ENCODE peak calls at places on chromosomes 5 and 9, in five cellular contexts. N is heart right ventricle, Y is activated T-cell treated with anti-CD3 and anti-CD28 coated beads for 1 hour, L is GM04504, B is amniotic epithelial cell. R is an unnamed sample.

GRCh38 chr9:105385372-105385985 is 62.4 kb upstream of the FSD1L start:
- DNase-seq in N (no peak), Y (no peak), L (no peak), B (peak), R (peak)

GRCh38 chr9:123109540-123110279 is 76.2 kb downstream of the GPR21 start:
- DNase-seq in N (no peak), Y (no peak), L (no peak), B (no peak), R (no peak)

GRCh38 chr5:72537166-72537565 is 30.0 kb upstream of the ZNF366 start:
- DNase-seq in N (no peak), Y (no peak), L (no peak), B (no peak), R (no peak)

GRCh38 chr9:71589612-71590011 is 178.7 kb downstream of the CEMIP2 start:
- DNase-seq in N (no peak), Y (no peak), L (no peak), B (no peak), R (no peak)

GRCh38 chr5:150613991-150614650 is 26.3 kb upstream of the SYNPO start:
- DNase-seq in N (peak), Y (no peak), L (no peak), B (no peak), R (no peak)

GRCh38 chr5:134242146-134242545 is 16.3 kb upstream of the PPP2CA start:
- DNase-seq in N (no peak), Y (no peak), L (no peak), B (peak), R (no peak)

GRCh38 chr5:60365001-60365400 is 335.0 kb downstream of the DEPDC1B start:
- DNase-seq in N (no peak), Y (no peak), L (no peak), B (no peak), R (no peak)

GRCh38 chr5:178086266-178086665 is 27.1 kb upstream of the N4BP3 start:
- DNase-seq in N (no peak), Y (no peak), L (no peak), B (no peak), R (no peak)

GRCh38 chr9:69276775-69277174 is 48.2 kb upstream of the ENTREP1 start:
- DNase-seq in N (no peak), Y (no peak), L (no peak), B (no peak), R (no peak)

GRCh38 chr5:111461934-111462333 is 50.4 kb downstream of the STARD4 start:
- DNase-seq in N (no peak), Y (no peak), L (no peak), B (no peak), R (no peak)

GRCh38 chr5:44536650-44537260 is 147.5 kb upstream of the FGF10 start:
- DNase-seq in N (no peak), Y (no peak), L (no peak), B (peak), R (peak)

GRCh38 chr5:121218086-121218485 is 633.6 kb upstream of the FTMT start:
- DNase-seq in N (no peak), Y (no peak), L (no peak), B (peak), R (no peak)

R was measured in GM12891.